ENCODE peak calls at places on chromosomes 6 and 20, in ten cellular contexts. U is A549; C is HT1080; M is T-helper 17 cell; P is AML-193; Y is EL; J is HEK293T; F is naive thymus-derived CD8-positive, alpha-beta T cell; O is activated CD4-positive, alpha-beta T cell treated with anti-CD3 and anti-CD28 coated beads for 48 hours; A is mammary epithelial cell. N is an unnamed sample.

GRCh38 chr6:22785036-22785435 is 215.7 kb downstream of the HDGFL1 start:
- DNase-seq in P (no peak), Y (no peak), M (no peak), U (no peak), C (no peak), O (no peak), F (no peak), A (no peak), J (no peak), N (no peak)

GRCh38 chr6:1617466-1618304 is 8.0 kb downstream of the FOXC1 start:
- DNase-seq in J (no peak), M (no peak), P (no peak), C (no peak), U (no peak), A (no peak), F (no peak), Y (no peak), O (no peak), N (no peak)

GRCh38 chr20:47318027-47318595 is 38.4 kb downstream of the ZMYND8 start:
- DNase-seq in O (no peak), A (peak; percentile 74), P (no peak), J (no peak), M (no peak), F (no peak), U (peak; percentile 82), C (no peak), Y (peak; percentile 73), N (peak; percentile 67)

GRCh38 chr6:35690484-35690883 is 1.8 kb upstream of the FKBP5 start:
- DNase-seq in A (no peak), J (no peak), F (no peak), P (no peak), O (no peak), C (no peak), Y (no peak), M (no peak), U (no peak), N (no peak)

GRCh38 chr20:54133434-54134427 is 40.1 kb downstream of the CYP24A1 start:
- DNase-seq in F (no peak), C (peak; percentile 76), M (no peak), U (peak; percentile 92), J (no peak), O (no peak), A (peak; percentile 80), P (no peak), Y (peak; percentile 49), N (no peak)

GRCh38 chr20:23165307-23165750 is 79.2 kb upstream of the CD93 start:
- DNase-seq in U (no peak), C (no peak), A (no peak), Y (no peak), F (no peak), M (no peak), J (peak; percentile 18), P (no peak), O (no peak), N (no peak)

GRCh38 chr6:165729307-165729936 is 66.4 kb upstream of the PDE10A start:
- DNase-seq in J (peak; percentile 77), A (peak; percentile 1), C (peak; percentile 11), U (peak; percentile 13), Y (no peak), M (no peak), P (peak; percentile 28), F (no peak), O (peak; percentile 59), N (peak; percentile 39)

GRCh38 chr6:52499681-52500239 is 77.1 kb downstream of the TRAM2 start:
- DNase-seq in M (no peak), F (no peak), Y (no peak), A (no peak), P (no peak), U (no peak), O (no peak), J (no peak), C (no peak), N (no peak)

GRCh38 chr20:62244644-62245108 is 6.4 kb downstream of the OSBPL2 start:
- DNase-seq in J (no peak), U (no peak), M (no peak), P (no peak), O (no peak), A (no peak), Y (no peak), C (no peak), F (no peak), N (no peak)

GRCh38 chr6:143180205-143180604 is 119.5 kb downstream of the AIG1 start:
- DNase-seq in P (no peak), M (no peak), A (no peak), U (no peak), J (no peak), Y (no peak), F (no peak), C (no peak), O (no peak), N (no peak)

GRCh38 chr6:1893470-1894130 is 283.9 kb downstream of the FOXC1 start:
- DNase-seq in Y (no peak), U (no peak), F (no peak), C (no peak), J (no peak), P (no peak), M (no peak), A (no peak), O (no peak), N (no peak)

GRCh38 chr20:50339196-50339901 is 148.7 kb downstream of the CEBPB start:
- DNase-seq in P (no peak), U (no peak), J (no peak), Y (peak; percentile 66), C (peak; percentile 56), A (no peak), M (no peak), F (no peak), O (peak; percentile 63), N (no peak)

GRCh38 chr6:32685603-32686002 is 19.1 kb upstream of the HLA-DQB1 start:
- DNase-seq in J (no peak), P (peak; percentile 30), F (peak; percentile 42), A (peak; percentile 68), Y (no peak), C (peak; percentile 45), O (no peak), U (no peak), M (peak; percentile 10), N (no peak)

GRCh38 chr6:38973178-38974057 is 75.2 kb upstream of the GLP1R start:
- DNase-seq in U (peak; percentile 74), C (peak; percentile 68), O (peak; percentile 35), Y (peak; percentile 47), M (no peak), J (peak; percentile 54), P (peak; percentile 85), A (peak; percentile 83), F (no peak), N (peak; percentile 84)

GRCh38 chr20:57064836-57065235 is 201.6 kb downstream of the BMP7 start:
- DNase-seq in A (no peak), C (no peak), Y (no peak), M (no peak), U (no peak), J (no peak), P (no peak), F (no peak), O (no peak), N (no peak)

GRCh38 chr6:45479834-45480696 is 102.3 kb upstream of the SUPT3H start:
- DNase-seq in P (peak; percentile 89), F (no peak), Y (peak; percentile 49), U (no peak), C (no peak), J (no peak), M (no peak), A (peak; percentile 36), O (no peak), N (no peak)

GRCh38 chr6:35727935-35728662 is 8.7 kb upstream of the ARMC12 start:
- DNase-seq in U (peak; percentile 68), C (peak; percentile 84), Y (peak; percentile 94), P (peak; percentile 98), J (peak; percentile 70), F (peak; percentile 82), M (peak; percentile 82), O (peak; percentile 89), A (peak; percentile 95), N (peak; percentile 69)

GRCh38 chr6:142699391-142699790 is 245.6 kb downstream of the HIVEP2 start:
- DNase-seq in C (no peak), F (no peak), Y (no peak), U (no peak), A (no peak), P (no peak), O (no peak), J (no peak), M (no peak), N (no peak)

GRCh38 chr6:148323344-148323743 is 19.3 kb upstream of the SASH1 start:
- DNase-seq in O (no peak), U (no peak), F (no peak), A (no peak), Y (peak; percentile 76), J (no peak), M (no peak), P (no peak), C (peak; percentile 34), N (no peak)

GRCh38 chr6:22248513-22249308 is 48.1 kb downstream of the PRL start:
- DNase-seq in F (no peak), M (no peak), A (no peak), Y (peak; percentile 85), O (no peak), P (no peak), C (peak; percentile 13), U (peak; percentile 92), J (no peak), N (no peak)

GRCh38 chr6:152957796-152958195 is 25.0 kb downstream of the FBXO5 start:
- DNase-seq in J (no peak), O (no peak), A (peak; percentile 24), Y (no peak), F (no peak), C (no peak), P (no peak), U (no peak), M (no peak), N (no peak)

GRCh38 chr6:29005183-29005885 is at the start of gene ZNF311:
- DNase-seq in C (peak; percentile 60), M (no peak), P (peak; percentile 58), J (no peak), O (peak; percentile 58), F (peak; percentile 12), Y (peak; percentile 65), U (peak; percentile 63), A (peak; percentile 69), N (peak; percentile 79)

GRCh38 chr6:145233955-145234354 is 501.4 kb downstream of the EPM2A start:
- DNase-seq in F (no peak), O (no peak), U (no peak), Y (no peak), P (no peak), C (no peak), A (no peak), J (no peak), M (no peak), N (no peak)

GRCh38 chr6:108068618-108069017 is 5.9 kb downstream of the OSTM1 start:
- DNase-seq in A (no peak), J (no peak), O (peak; percentile 43), P (no peak), F (peak; percentile 32), M (no peak), Y (no peak), U (no peak), C (no peak), N (no peak)

GRCh38 chr6:139295906-139296305 is 4.1 kb upstream of the TXLNB start:
- DNase-seq in A (no peak), O (no peak), M (no peak), U (no peak), P (no peak), F (no peak), J (no peak), C (no peak), Y (no peak), N (no peak)

GRCh38 chr20:36506253-36506652 is 35.1 kb upstream of the MYL9 start:
- DNase-seq in P (no peak), F (no peak), J (peak; percentile 28), C (no peak), A (no peak), M (no peak), O (no peak), Y (no peak), U (peak; percentile 40), N (peak; percentile 43)

GRCh38 chr6:137237413-137238170 is 18.4 kb upstream of the IFNGR1 start:
- DNase-seq in C (peak; percentile 78), J (no peak), O (no peak), A (peak; percentile 90), M (no peak), P (no peak), Y (peak; percentile 96), F (no peak), U (peak; percentile 87), N (no peak)

GRCh38 chr6:33123732-33124524 is 48.1 kb downstream of the HLA-DPB1 start:
- DNase-seq in C (peak; percentile 49), F (no peak), U (peak; percentile 59), P (peak; percentile 78), J (peak; percentile 74), O (peak; percentile 26), M (no peak), A (no peak), Y (peak; percentile 28), N (peak; percentile 23)